ENCODE peak calls at places on chromosomes 4 and X, in six cellular contexts. One of them, this sample, is unnamed.
A peak's percentile ranks its signal among the peaks of the same experiment; 100 is the strongest.

GRCh38 chr4:150867148-150867547 is 147.9 kb downstream of the LRBA start:
- DNase-seq in CD8-positive, alpha-beta T cell: no peak
- DNase-seq in esophagus squamous epithelium: no peak
- DNase-seq in left ventricle myocardium inferior: no peak
- DNase-seq in upper lobe of right lung: no peak
- DNase-seq in A549: peak; percentile 58
- DNase-seq in this sample: no peak

GRCh38 chr4:55636622-55636999 is 513 bp upstream of the NMU start:
- DNase-seq in left ventricle myocardium inferior: no peak
- DNase-seq in esophagus squamous epithelium: no peak
- DNase-seq in CD8-positive, alpha-beta T cell: no peak
- DNase-seq in upper lobe of right lung: no peak
- DNase-seq in A549: no peak
- DNase-seq in this sample: no peak

GRCh38 chr4:48801739-48802138 is 21.7 kb upstream of the FRYL start:
- DNase-seq in upper lobe of right lung: no peak
- DNase-seq in CD8-positive, alpha-beta T cell: no peak
- DNase-seq in esophagus squamous epithelium: no peak
- DNase-seq in A549: no peak
- DNase-seq in left ventricle myocardium inferior: no peak
- DNase-seq in this sample: no peak

GRCh38 chr4:2791518-2792395 is 1.1 kb upstream of the SH3BP2 start:
- DNase-seq in left ventricle myocardium inferior: peak; percentile 28
- DNase-seq in esophagus squamous epithelium: no peak
- DNase-seq in CD8-positive, alpha-beta T cell: no peak
- DNase-seq in A549: no peak
- DNase-seq in upper lobe of right lung: no peak
- DNase-seq in this sample: no peak

GRCh38 chrX:121245763-121246162 is 198.4 kb downstream of the GLUD2 start:
- DNase-seq in A549: no peak
- DNase-seq in CD8-positive, alpha-beta T cell: no peak
- DNase-seq in left ventricle myocardium inferior: no peak
- DNase-seq in esophagus squamous epithelium: no peak
- DNase-seq in upper lobe of right lung: no peak
- DNase-seq in this sample: no peak

GRCh38 chr4:5224340-5224739 is 173.1 kb downstream of the STK32B start:
- DNase-seq in A549: no peak
- DNase-seq in upper lobe of right lung: no peak
- DNase-seq in esophagus squamous epithelium: no peak
- DNase-seq in CD8-positive, alpha-beta T cell: no peak
- DNase-seq in left ventricle myocardium inferior: no peak
- DNase-seq in this sample: no peak

GRCh38 chrX:153646620-153647373 is at the start of gene DUSP9:
- DNase-seq in CD8-positive, alpha-beta T cell: no peak
- DNase-seq in A549: peak; percentile 69
- DNase-seq in left ventricle myocardium inferior: no peak
- DNase-seq in esophagus squamous epithelium: no peak
- DNase-seq in upper lobe of right lung: peak; percentile 64
- DNase-seq in this sample: no peak

GRCh38 chr4:59612235-59612634 is 1587.9 kb upstream of the ADGRL3 start:
- DNase-seq in left ventricle myocardium inferior: no peak
- DNase-seq in upper lobe of right lung: no peak
- DNase-seq in esophagus squamous epithelium: no peak
- DNase-seq in CD8-positive, alpha-beta T cell: no peak
- DNase-seq in A549: peak; percentile 0
- DNase-seq in this sample: no peak

GRCh38 chr4:42501624-42502401 is 104.5 kb downstream of the SHISA3 start:
- DNase-seq in esophagus squamous epithelium: no peak
- DNase-seq in upper lobe of right lung: no peak
- DNase-seq in left ventricle myocardium inferior: no peak
- DNase-seq in CD8-positive, alpha-beta T cell: no peak
- DNase-seq in A549: no peak
- DNase-seq in this sample: no peak

GRCh38 chrX:2351321-2351720 is 149.5 kb downstream of the DHRSX start:
- DNase-seq in esophagus squamous epithelium: no peak
- DNase-seq in left ventricle myocardium inferior: no peak
- DNase-seq in CD8-positive, alpha-beta T cell: no peak
- DNase-seq in A549: peak; percentile 48
- DNase-seq in upper lobe of right lung: no peak
- DNase-seq in this sample: no peak

GRCh38 chr4:16126714-16127113 is 42.9 kb upstream of the PROM1 start:
- DNase-seq in CD8-positive, alpha-beta T cell: no peak
- DNase-seq in left ventricle myocardium inferior: no peak
- DNase-seq in upper lobe of right lung: no peak
- DNase-seq in esophagus squamous epithelium: no peak
- DNase-seq in A549: no peak
- DNase-seq in this sample: no peak

GRCh38 chr4:125938541-125938940 is 623.8 kb downstream of the FAT4 start:
- DNase-seq in esophagus squamous epithelium: no peak
- DNase-seq in A549: no peak
- DNase-seq in upper lobe of right lung: no peak
- DNase-seq in CD8-positive, alpha-beta T cell: no peak
- DNase-seq in left ventricle myocardium inferior: no peak
- DNase-seq in this sample: no peak

DNA sequence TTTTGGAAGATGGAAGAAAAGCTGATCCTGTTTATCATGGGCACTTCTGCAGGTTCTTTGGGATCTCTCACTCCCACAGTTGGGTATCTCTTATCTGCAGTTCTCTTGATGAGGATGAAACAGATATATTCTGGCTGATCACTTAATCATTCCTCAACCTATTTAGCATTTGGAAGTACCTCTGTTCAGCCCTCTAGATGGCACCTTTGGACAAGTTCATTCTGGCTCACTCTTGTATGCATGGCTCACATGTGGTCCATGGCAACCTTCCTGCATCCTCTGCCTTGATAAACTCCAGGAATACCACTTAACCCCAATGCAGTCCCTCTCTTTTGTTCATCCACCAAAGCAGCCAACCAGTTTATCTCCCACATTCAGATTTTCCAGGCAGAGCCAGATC is 74.2 kb downstream of the SMARCA5 start:
- DNase-seq in esophagus squamous epithelium: no peak
- DNase-seq in CD8-positive, alpha-beta T cell: no peak
- DNase-seq in upper lobe of right lung: no peak
- DNase-seq in left ventricle myocardium inferior: no peak
- DNase-seq in A549: no peak
- DNase-seq in this sample: no peak
- TF ChIP-seq CTCF in esophagus squamous epithelium: no peak
- TF ChIP-seq CTCF in CD8-positive, alpha-beta T cell: no peak
- TF ChIP-seq CTCF in upper lobe of right lung: no peak
- TF ChIP-seq CTCF in left ventricle myocardium inferior: peak; percentile 39
- TF ChIP-seq CTCF in A549: no peak
- TF ChIP-seq CTCF in this sample: peak; percentile 44

DNA sequence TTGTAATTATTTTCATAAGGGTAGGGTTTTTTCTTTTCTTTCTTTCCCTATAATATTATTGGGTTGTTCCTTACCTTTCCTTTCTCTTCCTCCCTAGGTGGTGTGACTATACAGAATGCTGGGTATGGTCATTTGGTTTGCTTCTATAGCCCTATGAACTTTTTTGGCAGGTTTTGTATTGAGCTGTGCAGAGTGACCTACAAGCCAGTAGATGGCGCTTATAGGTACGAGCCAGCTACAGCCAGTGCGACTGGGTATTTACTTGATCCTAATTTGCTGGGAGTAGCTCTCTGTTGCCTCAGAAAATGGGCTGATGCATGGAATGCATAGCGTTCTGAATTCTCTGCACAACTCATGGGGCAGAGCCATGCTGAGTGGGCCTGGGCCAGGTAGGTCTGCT is 423.3 kb downstream of the MAGEE1 start:
- DNase-seq in CD8-positive, alpha-beta T cell: no peak
- DNase-seq in left ventricle myocardium inferior: no peak
- DNase-seq in upper lobe of right lung: no peak
- DNase-seq in A549: no peak
- DNase-seq in esophagus squamous epithelium: no peak
- DNase-seq in this sample: no peak
- TF ChIP-seq CTCF in CD8-positive, alpha-beta T cell: no peak
- TF ChIP-seq CTCF in left ventricle myocardium inferior: no peak
- TF ChIP-seq CTCF in upper lobe of right lung: no peak
- TF ChIP-seq CTCF in A549: no peak
- TF ChIP-seq CTCF in esophagus squamous epithelium: no peak
- TF ChIP-seq CTCF in this sample: no peak

GRCh38 chr4:6909113-6909969 is at the start of gene TBC1D14:
- DNase-seq in esophagus squamous epithelium: peak; percentile 39
- DNase-seq in left ventricle myocardium inferior: peak; percentile 89
- DNase-seq in A549: peak; percentile 73
- DNase-seq in upper lobe of right lung: peak; percentile 96
- DNase-seq in CD8-positive, alpha-beta T cell: peak; percentile 81
- DNase-seq in this sample: peak; percentile 89
- TF ChIP-seq CTCF in esophagus squamous epithelium: peak; percentile 35
- TF ChIP-seq CTCF in left ventricle myocardium inferior: peak; percentile 41
- TF ChIP-seq CTCF in A549: no peak
- TF ChIP-seq CTCF in upper lobe of right lung: no peak
- TF ChIP-seq CTCF in CD8-positive, alpha-beta T cell: no peak
- TF ChIP-seq CTCF in this sample: no peak

GRCh38 chr4:73308286-73308685 is 49.7 kb upstream of the ANKRD17 start:
- DNase-seq in upper lobe of right lung: no peak
- DNase-seq in A549: no peak
- DNase-seq in left ventricle myocardium inferior: no peak
- DNase-seq in esophagus squamous epithelium: no peak
- DNase-seq in CD8-positive, alpha-beta T cell: no peak
- DNase-seq in this sample: no peak
- TF ChIP-seq CTCF in upper lobe of right lung: peak; percentile 8
- TF ChIP-seq CTCF in A549: peak; percentile 29
- TF ChIP-seq CTCF in left ventricle myocardium inferior: no peak
- TF ChIP-seq CTCF in esophagus squamous epithelium: no peak
- TF ChIP-seq CTCF in CD8-positive, alpha-beta T cell: no peak
- TF ChIP-seq CTCF in this sample: peak; percentile 39

DNA sequence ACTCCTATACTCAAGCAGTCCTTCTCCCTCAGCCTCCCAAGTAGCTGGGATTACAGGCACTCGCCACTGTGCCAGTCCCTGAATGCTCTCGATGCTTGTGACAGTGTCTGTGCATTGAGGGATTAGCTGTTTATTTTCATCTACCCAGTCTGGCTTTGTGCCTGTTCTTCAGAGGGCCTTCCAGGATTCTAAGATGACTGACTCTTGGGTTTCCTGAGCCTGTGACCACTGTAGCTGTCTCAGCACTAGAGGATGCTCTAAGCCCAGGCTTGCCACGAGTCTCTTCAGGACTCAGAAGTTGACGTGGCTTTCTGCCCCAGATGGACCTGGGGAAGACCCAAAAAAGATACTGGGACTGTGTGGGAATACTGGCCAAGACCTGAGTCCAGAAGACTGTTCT is 201.4 kb downstream of the ARHGAP10 start:
- DNase-seq in upper lobe of right lung: no peak
- DNase-seq in A549: no peak
- DNase-seq in left ventricle myocardium inferior: no peak
- DNase-seq in esophagus squamous epithelium: no peak
- DNase-seq in CD8-positive, alpha-beta T cell: no peak
- DNase-seq in this sample: no peak
- TF ChIP-seq CTCF in upper lobe of right lung: no peak
- TF ChIP-seq CTCF in A549: no peak
- TF ChIP-seq CTCF in left ventricle myocardium inferior: peak; percentile 31
- TF ChIP-seq CTCF in esophagus squamous epithelium: no peak
- TF ChIP-seq CTCF in CD8-positive, alpha-beta T cell: no peak
- TF ChIP-seq CTCF in this sample: peak; percentile 29

GRCh38 chr4:89357787-89358186 is 50.2 kb upstream of the GPRIN3 start:
- DNase-seq in left ventricle myocardium inferior: no peak
- DNase-seq in CD8-positive, alpha-beta T cell: no peak
- DNase-seq in esophagus squamous epithelium: no peak
- DNase-seq in A549: no peak
- DNase-seq in upper lobe of right lung: no peak
- DNase-seq in this sample: no peak

GRCh38 chr4:89363156-89363555 is 55.6 kb upstream of the GPRIN3 start:
- DNase-seq in left ventricle myocardium inferior: no peak
- DNase-seq in esophagus squamous epithelium: no peak
- DNase-seq in CD8-positive, alpha-beta T cell: no peak
- DNase-seq in A549: no peak
- DNase-seq in upper lobe of right lung: no peak
- DNase-seq in this sample: no peak

GRCh38 chr4:89356086-89356485 is 48.5 kb upstream of the GPRIN3 start:
- DNase-seq in left ventricle myocardium inferior: no peak
- DNase-seq in esophagus squamous epithelium: no peak
- DNase-seq in upper lobe of right lung: no peak
- DNase-seq in CD8-positive, alpha-beta T cell: no peak
- DNase-seq in A549: no peak
- DNase-seq in this sample: no peak

GRCh38 chr4:89357346-89357745 is 49.7 kb upstream of the GPRIN3 start:
- DNase-seq in esophagus squamous epithelium: no peak
- DNase-seq in A549: no peak
- DNase-seq in upper lobe of right lung: no peak
- DNase-seq in left ventricle myocardium inferior: no peak
- DNase-seq in CD8-positive, alpha-beta T cell: no peak
- DNase-seq in this sample: no peak

GRCh38 chr4:89358935-89359364 is 51.4 kb upstream of the GPRIN3 start:
- DNase-seq in CD8-positive, alpha-beta T cell: no peak
- DNase-seq in upper lobe of right lung: no peak
- DNase-seq in A549: no peak
- DNase-seq in esophagus squamous epithelium: no peak
- DNase-seq in left ventricle myocardium inferior: no peak
- DNase-seq in this sample: no peak
- TF ChIP-seq CTCF in CD8-positive, alpha-beta T cell: no peak
- TF ChIP-seq CTCF in upper lobe of right lung: no peak
- TF ChIP-seq CTCF in A549: no peak
- TF ChIP-seq CTCF in esophagus squamous epithelium: no peak
- TF ChIP-seq CTCF in left ventricle myocardium inferior: no peak
- TF ChIP-seq CTCF in this sample: no peak

GRCh38 chrX:95057341-95057740 is 1383.3 kb downstream of the FAM133A start:
- DNase-seq in esophagus squamous epithelium: no peak
- DNase-seq in upper lobe of right lung: no peak
- DNase-seq in CD8-positive, alpha-beta T cell: no peak
- DNase-seq in left ventricle myocardium inferior: no peak
- DNase-seq in A549: no peak
- DNase-seq in this sample: no peak

GRCh38 chrX:95055991-95056390 is 1382.0 kb downstream of the FAM133A start:
- DNase-seq in A549: no peak
- DNase-seq in left ventricle myocardium inferior: no peak
- DNase-seq in esophagus squamous epithelium: no peak
- DNase-seq in upper lobe of right lung: no peak
- DNase-seq in CD8-positive, alpha-beta T cell: no peak
- DNase-seq in this sample: no peak

GRCh38 chrX:95059909-95060308 is 1385.9 kb downstream of the FAM133A start:
- DNase-seq in CD8-positive, alpha-beta T cell: no peak
- DNase-seq in esophagus squamous epithelium: no peak
- DNase-seq in upper lobe of right lung: no peak
- DNase-seq in left ventricle myocardium inferior: no peak
- DNase-seq in A549: no peak
- DNase-seq in this sample: no peak

GRCh38 chrX:95058815-95059214 is 1384.8 kb downstream of the FAM133A start:
- DNase-seq in left ventricle myocardium inferior: no peak
- DNase-seq in CD8-positive, alpha-beta T cell: no peak
- DNase-seq in upper lobe of right lung: no peak
- DNase-seq in A549: no peak
- DNase-seq in esophagus squamous epithelium: no peak
- DNase-seq in this sample: no peak

DNA sequence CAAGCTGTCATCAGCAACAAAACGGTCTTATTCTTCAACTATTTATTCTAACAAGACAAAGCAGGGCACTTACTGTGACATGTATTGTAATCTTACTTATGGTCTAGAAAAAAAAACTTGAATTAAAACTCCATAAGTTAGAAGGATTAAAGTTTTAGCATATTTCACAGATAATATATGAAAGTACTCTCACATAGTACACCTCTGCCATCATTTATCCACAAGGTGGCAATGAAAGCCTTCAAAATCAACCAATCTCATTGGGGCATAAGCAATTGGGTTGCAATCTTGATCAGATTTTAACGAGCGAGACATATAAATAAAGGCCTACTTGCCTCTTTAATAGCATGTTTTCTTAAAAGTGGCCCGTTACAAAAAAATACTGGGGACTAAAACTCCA is 1382.9 kb downstream of the FAM133A start:
- DNase-seq in left ventricle myocardium inferior: no peak
- DNase-seq in esophagus squamous epithelium: no peak
- DNase-seq in upper lobe of right lung: no peak
- DNase-seq in CD8-positive, alpha-beta T cell: no peak
- DNase-seq in A549: no peak
- DNase-seq in this sample: no peak
- TF ChIP-seq CTCF in left ventricle myocardium inferior: no peak
- TF ChIP-seq CTCF in esophagus squamous epithelium: no peak
- TF ChIP-seq CTCF in upper lobe of right lung: no peak
- TF ChIP-seq CTCF in CD8-positive, alpha-beta T cell: no peak
- TF ChIP-seq CTCF in A549: no peak
- TF ChIP-seq CTCF in this sample: peak; percentile 13